ENCODE peak calls at places on chromosome 9, in seven cellular contexts. X is spleen, F is ovary, E is HCT116, H is suprapubic skin, M is IMR-90, Q is uterus. A is an unnamed sample. For H3K4me1, the result is how much of the 10 kb centered on the place peaks cover.

GRCh38 chr9:136219276-136219675 is 14.3 kb upstream of the LHX3 start:
- DNase-seq in X (no peak), F (no peak), E (no peak), H (no peak), M (peak), Q (no peak), A (no peak)

GRCh38 chr9:93319992-93320490 is 131.4 kb upstream of the FAM120A start:
- DNase-seq in X (no peak), F (no peak), E (no peak), H (no peak), M (no peak), Q (no peak), A (no peak)

GRCh38 chr9:33818832-33819500 is 2.0 kb downstream of the UBE2R2 start:
- DNase-seq in X (no peak), F (no peak), E (no peak), H (no peak), M (peak), Q (no peak), A (no peak)

GRCh38 chr9:93910598-93910997 is 44.6 kb downstream of the BARX1 start:
- DNase-seq in X (no peak), F (no peak), E (no peak), H (no peak), M (no peak), Q (no peak), A (no peak)

GRCh38 chr9:4228606-4229005 is 71.3 kb downstream of the GLIS3 start:
- DNase-seq in X (no peak), F (no peak), E (no peak), H (no peak), M (peak), Q (no peak), A (no peak)

GRCh38 chr9:72951520-72952393 is 1.1 kb downstream of the ALDH1A1 start:
- DNase-seq in X (no peak), F (no peak), E (no peak), H (no peak), M (no peak), Q (no peak), A (no peak)

GRCh38 chr9:89562186-89562814 is 42.5 kb upstream of the GADD45G start:
- DNase-seq in X (no peak), F (no peak), E (no peak), H (no peak), M (no peak), Q (no peak), A (no peak)

GRCh38 chr9:132283863-132284262 is 70.9 kb downstream of the SETX start:
- DNase-seq in X (no peak), F (no peak), E (no peak), H (no peak), M (peak), Q (no peak), A (no peak)

GRCh38 chr9:99606955-99607354 is 214.7 kb upstream of the NR4A3 start:
- DNase-seq in X (no peak), F (no peak), E (no peak), H (no peak), M (no peak), Q (no peak), A (no peak)

GRCh38 chr9:16912197-16912596 is 41.7 kb upstream of the BNC2 start:
- DNase-seq in X (no peak), F (no peak), E (no peak), H (no peak), M (no peak), Q (no peak), A (no peak)

GRCh38 chr9:13552606-13553215 is 273.2 kb upstream of the MPDZ start:
- DNase-seq in X (no peak), F (no peak), E (no peak), H (no peak), M (no peak), Q (no peak), A (no peak)
- H3K4me1 ChIP-seq in X (under half), F (under half), E (under half), H (under half), M (under half), Q (under half), A (under half)

DNA sequence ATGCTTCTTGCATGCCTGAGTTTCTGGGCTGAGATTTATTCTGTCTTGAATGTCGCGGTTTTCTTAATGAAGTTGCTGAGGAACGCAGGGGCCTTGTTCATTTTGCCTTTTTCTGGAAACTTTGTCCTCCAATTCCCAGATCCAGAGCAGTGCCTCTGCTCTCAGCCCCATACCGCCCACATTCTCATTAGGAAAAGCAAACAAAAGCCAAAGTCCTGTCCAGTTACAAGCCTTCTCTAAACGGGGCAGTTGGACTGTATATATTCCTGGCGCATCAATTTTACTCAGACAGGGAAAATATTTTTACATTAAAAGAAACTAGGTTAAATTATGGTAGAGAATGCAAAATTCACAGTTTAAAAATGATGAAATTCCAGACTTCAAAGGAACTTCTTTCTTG is 1.2 kb upstream of the PSAT1 start:
- DNase-seq in X (no peak), F (no peak), E (no peak), H (no peak), M (no peak), Q (no peak), A (no peak)
- H3K4me3 ChIP-seq in X (no peak), F (no peak), E (no peak), H (peak), M (peak), Q (peak), A (peak)

GRCh38 chr9:127033059-127033458 is 89.4 kb downstream of the ANGPTL2 start:
- DNase-seq in X (no peak), F (no peak), E (no peak), H (no peak), M (no peak), Q (no peak), A (no peak)

GRCh38 chr9:127032256-127032655 is 90.2 kb downstream of the ANGPTL2 start:
- DNase-seq in X (no peak), F (no peak), E (no peak), H (no peak), M (no peak), Q (no peak), A (no peak)

GRCh38 chr9:127034691-127035090 is 87.7 kb downstream of the ANGPTL2 start:
- DNase-seq in X (no peak), F (no peak), E (no peak), H (no peak), M (no peak), Q (no peak), A (no peak)

GRCh38 chr9:127035423-127035822 is 87.0 kb downstream of the ANGPTL2 start:
- DNase-seq in X (no peak), F (peak), E (no peak), H (no peak), M (peak), Q (peak), A (no peak)

GRCh38 chr9:127033784-127034183 is 88.7 kb downstream of the ANGPTL2 start:
- DNase-seq in X (no peak), F (no peak), E (no peak), H (no peak), M (peak), Q (no peak), A (no peak)
- TF ChIP-seq POLR2A in X (no peak), F (no peak), E (no peak), H (no peak), M (no peak), Q (no peak), A (no peak)

DNA sequence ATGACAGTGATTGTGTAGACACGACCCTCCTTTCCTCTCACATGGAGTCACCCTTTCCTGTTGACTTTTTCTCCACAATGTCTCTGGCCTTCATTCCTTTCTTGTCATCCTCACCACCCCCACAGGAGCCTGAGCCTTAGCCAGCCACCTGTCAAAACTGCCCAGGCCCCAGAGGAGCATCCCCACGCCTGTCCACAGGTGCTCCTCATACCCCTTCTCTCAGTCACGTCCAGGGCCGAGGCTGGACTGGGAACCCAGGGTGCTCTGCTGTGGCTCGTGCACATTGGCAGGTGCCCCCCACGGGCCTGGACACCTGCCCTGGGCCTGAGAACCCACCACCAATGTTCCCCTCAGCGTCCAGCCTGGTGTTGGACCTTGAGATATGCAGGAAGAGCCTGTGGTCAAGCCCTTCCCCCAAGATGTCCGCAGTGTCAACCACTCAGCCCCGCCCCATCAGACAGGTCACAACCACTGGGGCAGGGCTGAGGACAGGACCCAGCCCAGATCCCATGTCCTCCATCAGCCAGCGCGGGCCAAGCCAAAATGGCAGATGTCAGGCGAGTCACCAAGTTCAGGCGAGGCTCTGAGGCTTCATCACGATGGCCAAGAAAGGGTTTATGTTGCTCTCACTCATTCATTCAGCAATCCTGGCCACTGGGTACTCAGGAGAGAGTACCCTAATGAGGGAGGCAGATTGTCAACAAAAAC is 65.8 kb upstream of the STXBP1 start:
- DNase-seq in X (no peak), F (no peak), E (no peak), H (no peak), M (no peak), Q (no peak), A (no peak)
- H3K4me1 ChIP-seq in X (under half), F (under half), E (half or more), H (half or more), M (half or more), Q (under half), A (half or more)